ENCODE peak calls at places on chromosome 10, in four cellular contexts. One of them, this sample, is unnamed.

GRCh38 chr10:116665541-116666125 is 44.9 kb downstream of the PNLIPRP2 start:
- DNase-seq in activated T-cell treated with anti-CD3 and anti-CD28 coated beads, Interleukin-2, amount 50 U/mL, for 72 hours: no peak
- DNase-seq in CD8-positive, alpha-beta memory T cell: no peak
- DNase-seq in activated T-helper 1 cell treated with Interleukin-2 at 50 U/mL for 16 hours: no peak
- DNase-seq in this sample: no peak

GRCh38 chr10:117471344-117471874 is 71.1 kb upstream of the EMX2 start:
- DNase-seq in activated T-cell treated with anti-CD3 and anti-CD28 coated beads, Interleukin-2, amount 50 U/mL, for 72 hours: no peak
- DNase-seq in CD8-positive, alpha-beta memory T cell: no peak
- DNase-seq in activated T-helper 1 cell treated with Interleukin-2 at 50 U/mL for 16 hours: no peak
- DNase-seq in this sample: no peak

GRCh38 chr10:112689327-112689726 is 242.3 kb downstream of the VTI1A start:
- DNase-seq in activated T-cell treated with anti-CD3 and anti-CD28 coated beads, Interleukin-2, amount 50 U/mL, for 72 hours: no peak
- DNase-seq in CD8-positive, alpha-beta memory T cell: no peak
- DNase-seq in activated T-helper 1 cell treated with Interleukin-2 at 50 U/mL for 16 hours: no peak
- DNase-seq in this sample: no peak

GRCh38 chr10:108104697-108105096 is 940.2 kb upstream of the SORCS1 start:
- DNase-seq in activated T-cell treated with anti-CD3 and anti-CD28 coated beads, Interleukin-2, amount 50 U/mL, for 72 hours: no peak
- DNase-seq in CD8-positive, alpha-beta memory T cell: no peak
- DNase-seq in activated T-helper 1 cell treated with Interleukin-2 at 50 U/mL for 16 hours: no peak
- DNase-seq in this sample: no peak

GRCh38 chr10:97335995-97336394 is 1.5 kb upstream of the FRAT2 start:
- DNase-seq in activated T-cell treated with anti-CD3 and anti-CD28 coated beads, Interleukin-2, amount 50 U/mL, for 72 hours: no peak
- DNase-seq in CD8-positive, alpha-beta memory T cell: no peak
- DNase-seq in activated T-helper 1 cell treated with Interleukin-2 at 50 U/mL for 16 hours: no peak
- DNase-seq in this sample: no peak

GRCh38 chr10:74921744-74922143 is 95.3 kb downstream of the KAT6B start:
- DNase-seq in activated T-cell treated with anti-CD3 and anti-CD28 coated beads, Interleukin-2, amount 50 U/mL, for 72 hours: no peak
- DNase-seq in CD8-positive, alpha-beta memory T cell: no peak
- DNase-seq in activated T-helper 1 cell treated with Interleukin-2 at 50 U/mL for 16 hours: no peak
- DNase-seq in this sample: no peak

GRCh38 chr10:598415-599170 is 90.9 kb downstream of the DIP2C start:
- DNase-seq in activated T-cell treated with anti-CD3 and anti-CD28 coated beads, Interleukin-2, amount 50 U/mL, for 72 hours: no peak
- DNase-seq in CD8-positive, alpha-beta memory T cell: no peak
- DNase-seq in activated T-helper 1 cell treated with Interleukin-2 at 50 U/mL for 16 hours: no peak
- DNase-seq in this sample: no peak

GRCh38 chr10:13717936-13718772 is 131.4 kb downstream of the PRPF18 start:
- DNase-seq in activated T-cell treated with anti-CD3 and anti-CD28 coated beads, Interleukin-2, amount 50 U/mL, for 72 hours: peak
- DNase-seq in CD8-positive, alpha-beta memory T cell: no peak
- DNase-seq in activated T-helper 1 cell treated with Interleukin-2 at 50 U/mL for 16 hours: peak
- DNase-seq in this sample: peak

GRCh38 chr10:119595715-119596515 is 849 bp downstream of the TIAL1 start:
- DNase-seq in activated T-cell treated with anti-CD3 and anti-CD28 coated beads, Interleukin-2, amount 50 U/mL, for 72 hours: peak
- DNase-seq in CD8-positive, alpha-beta memory T cell: peak
- DNase-seq in activated T-helper 1 cell treated with Interleukin-2 at 50 U/mL for 16 hours: peak
- DNase-seq in this sample: peak

GRCh38 chr10:110176626-110177025 is 30.8 kb upstream of the MXI1 start:
- DNase-seq in activated T-cell treated with anti-CD3 and anti-CD28 coated beads, Interleukin-2, amount 50 U/mL, for 72 hours: no peak
- DNase-seq in CD8-positive, alpha-beta memory T cell: no peak
- DNase-seq in activated T-helper 1 cell treated with Interleukin-2 at 50 U/mL for 16 hours: no peak
- DNase-seq in this sample: no peak

GRCh38 chr10:91592282-91593020 is 40.4 kb downstream of the PPP1R3C start:
- DNase-seq in activated T-cell treated with anti-CD3 and anti-CD28 coated beads, Interleukin-2, amount 50 U/mL, for 72 hours: no peak
- DNase-seq in CD8-positive, alpha-beta memory T cell: no peak
- DNase-seq in activated T-helper 1 cell treated with Interleukin-2 at 50 U/mL for 16 hours: no peak
- DNase-seq in this sample: no peak

GRCh38 chr10:132510174-132510611 is 27.4 kb upstream of the INPP5A start:
- DNase-seq in activated T-cell treated with anti-CD3 and anti-CD28 coated beads, Interleukin-2, amount 50 U/mL, for 72 hours: no peak
- DNase-seq in CD8-positive, alpha-beta memory T cell: no peak
- DNase-seq in activated T-helper 1 cell treated with Interleukin-2 at 50 U/mL for 16 hours: no peak
- DNase-seq in this sample: no peak

GRCh38 chr10:11810313-11810766 is 12.8 kb upstream of the PROSER2 start:
- DNase-seq in activated T-cell treated with anti-CD3 and anti-CD28 coated beads, Interleukin-2, amount 50 U/mL, for 72 hours: no peak
- DNase-seq in CD8-positive, alpha-beta memory T cell: no peak
- DNase-seq in activated T-helper 1 cell treated with Interleukin-2 at 50 U/mL for 16 hours: no peak
- DNase-seq in this sample: no peak

GRCh38 chr10:73650537-73651331 is 5.1 kb downstream of the SYNPO2L start:
- DNase-seq in activated T-cell treated with anti-CD3 and anti-CD28 coated beads, Interleukin-2, amount 50 U/mL, for 72 hours: no peak
- DNase-seq in CD8-positive, alpha-beta memory T cell: no peak
- DNase-seq in activated T-helper 1 cell treated with Interleukin-2 at 50 U/mL for 16 hours: no peak
- DNase-seq in this sample: no peak

GRCh38 chr10:3402334-3402733 is 229.8 kb upstream of the PITRM1 start:
- DNase-seq in activated T-cell treated with anti-CD3 and anti-CD28 coated beads, Interleukin-2, amount 50 U/mL, for 72 hours: no peak
- DNase-seq in CD8-positive, alpha-beta memory T cell: no peak
- DNase-seq in activated T-helper 1 cell treated with Interleukin-2 at 50 U/mL for 16 hours: no peak
- DNase-seq in this sample: no peak

GRCh38 chr10:97818572-97818971 is 31.1 kb upstream of the GOLGA7B start:
- DNase-seq in activated T-cell treated with anti-CD3 and anti-CD28 coated beads, Interleukin-2, amount 50 U/mL, for 72 hours: no peak
- DNase-seq in CD8-positive, alpha-beta memory T cell: no peak
- DNase-seq in activated T-helper 1 cell treated with Interleukin-2 at 50 U/mL for 16 hours: no peak
- DNase-seq in this sample: no peak

GRCh38 chr10:66180651-66181318 is 745.1 kb upstream of the LRRTM3 start:
- DNase-seq in activated T-cell treated with anti-CD3 and anti-CD28 coated beads, Interleukin-2, amount 50 U/mL, for 72 hours: peak
- DNase-seq in CD8-positive, alpha-beta memory T cell: peak
- DNase-seq in activated T-helper 1 cell treated with Interleukin-2 at 50 U/mL for 16 hours: no peak
- DNase-seq in this sample: peak

GRCh38 chr10:79005126-79005820 is 63.5 kb upstream of the ZMIZ1 start:
- DNase-seq in activated T-cell treated with anti-CD3 and anti-CD28 coated beads, Interleukin-2, amount 50 U/mL, for 72 hours: no peak
- DNase-seq in CD8-positive, alpha-beta memory T cell: no peak
- DNase-seq in activated T-helper 1 cell treated with Interleukin-2 at 50 U/mL for 16 hours: no peak
- DNase-seq in this sample: no peak

This sample was measured in DND-41.